ENCODE peak calls at places on chromosomes 13 and 19, in five cellular contexts. R is heart right ventricle, D is brain microvascular endothelial cell, H is GM23248, K is tibial nerve. P is an unnamed sample. For H3K36me3 and H3K27me3, the result is how much of the 10 kb centered on the place peaks cover.

GRCh38 chr19:38194061-38194701 is 29.8 kb downstream of the DPF1 start:
- DNase-seq in K (no peak), H (no peak), D (no peak), R (no peak), P (no peak)

GRCh38 chr19:54114340-54114826 is 1.1 kb downstream of the TFPT start:
- DNase-seq in K (no peak), H (peak), R (peak), D (peak), P (peak)

GRCh38 chr13:31908696-31909386 is 122.7 kb upstream of the FRY start:
- DNase-seq in R (no peak), D (no peak), H (peak), K (no peak), P (no peak)

GRCh38 chr19:51142119-51142518 is at the start of gene SIGLEC7:
- DNase-seq in K (peak), D (no peak), H (no peak), R (peak), P (no peak)

GRCh38 chr13:101211261-101211660 is 205.0 kb downstream of the NALCN start:
- DNase-seq in K (no peak), H (peak), D (no peak), R (no peak), P (no peak)

GRCh38 chr13:111344471-111345191 is 24.2 kb downstream of the TEX29 start:
- DNase-seq in K (no peak), D (peak), H (peak), R (no peak), P (peak)

GRCh38 chr13:73293902-73294523 is 235.2 kb downstream of the KLF5 start:
- DNase-seq in D (no peak), H (no peak), R (no peak), K (no peak), P (no peak)

GRCh38 chr13:25874907-25875306 is 176.9 kb downstream of the SHISA2 start:
- DNase-seq in D (no peak), H (no peak), K (no peak), R (no peak), P (no peak)

GRCh38 chr13:30843548-30843947 is 62.5 kb upstream of the MEDAG start:
- DNase-seq in H (no peak), R (no peak), K (no peak), D (no peak), P (no peak)

GRCh38 chr19:50358483-50359431 is 6.7 kb downstream of the NAPSA start:
- DNase-seq in K (no peak), H (peak), D (no peak), R (peak), P (no peak)

GRCh38 chr13:113579686-113580085 is 4.9 kb upstream of the TFDP1 start:
- DNase-seq in R (no peak), D (no peak), K (no peak), H (no peak), P (no peak)

GRCh38 chr19:3386447-3387234 is 20.3 kb downstream of the NFIC start:
- DNase-seq in R (peak), K (no peak), H (no peak), D (no peak), P (no peak)

GRCh38 chr19:55350620-55351315 is 3.8 kb downstream of the COX6B2 start:
- DNase-seq in D (no peak), R (no peak), H (no peak), K (no peak), P (peak)

GRCh38 chr13:107301724-107302374 is 733.9 kb upstream of the ARGLU1 start:
- DNase-seq in H (peak), D (no peak), K (no peak), R (no peak), P (peak)

GRCh38 chr19:38571682-38572081 is 46.1 kb downstream of the MAP4K1 start:
- DNase-seq in D (no peak), H (no peak), R (no peak), K (no peak), P (no peak)

GRCh38 chr13:89496478-89496877 is 1825.3 kb downstream of the SLITRK5 start:
- DNase-seq in H (no peak), K (no peak), R (no peak), D (no peak), P (no peak)

GRCh38 chr19:27974082-27974513 is 1238.9 kb downstream of the UQCRFS1 start:
- DNase-seq in K (no peak), H (peak), R (no peak), D (peak), P (peak)

GRCh38 chr13:79340490-79340889 is 65.6 kb downstream of the RBM26 start:
- DNase-seq in D (no peak), R (no peak), K (no peak), H (no peak), P (no peak)

GRCh38 chr13:42561752-42562467 is 12.0 kb upstream of the TNFSF11 start:
- DNase-seq in K (no peak), R (no peak), H (no peak), D (peak), P (no peak)

GRCh38 chr19:49019242-49019932 is 2.5 kb upstream of the LHB start:
- DNase-seq in D (peak), R (peak), H (peak), K (peak), P (peak)

GRCh38 chr13:38166121-38166520 is 183.5 kb upstream of the UFM1 start:
- DNase-seq in K (no peak), R (no peak), D (peak), H (peak), P (no peak)

GRCh38 chr19:39409886-39410619 is 2.4 kb upstream of the PLEKHG2 start:
- DNase-seq in D (peak), H (peak), R (peak), K (peak), P (peak)

GRCh38 chr19:32453736-32454135 is 48.2 kb downstream of the DPY19L3 start:
- DNase-seq in H (peak), D (no peak), K (no peak), R (no peak), P (no peak)

GRCh38 chr13:108215428-108215827 is at the start of gene LIG4:
- DNase-seq in R (peak), D (peak), K (peak), H (peak), P (peak)

GRCh38 chr13:73778242-73778864 is 355.9 kb downstream of the KLF12 start:
- DNase-seq in R (no peak), H (no peak), K (no peak), D (no peak), P (no peak)

GRCh38 chr13:26300140-26300539 is 46.2 kb downstream of the CDK8 start:
- DNase-seq in H (peak), K (no peak), D (peak), R (no peak), P (no peak)

GRCh38 chr19:16078311-16078758 is 2.0 kb downstream of the TPM4 start:
- DNase-seq in D (no peak), R (no peak), H (peak), K (peak), P (no peak)

GRCh38 chr19:35119091-35119490 is 3.5 kb downstream of the FXYD3 start:
- DNase-seq in H (no peak), K (no peak), D (no peak), R (no peak), P (peak)
- H3K4me3 ChIP-seq in H (no peak), K (no peak), D (no peak), R (no peak), P (no peak)

DNA sequence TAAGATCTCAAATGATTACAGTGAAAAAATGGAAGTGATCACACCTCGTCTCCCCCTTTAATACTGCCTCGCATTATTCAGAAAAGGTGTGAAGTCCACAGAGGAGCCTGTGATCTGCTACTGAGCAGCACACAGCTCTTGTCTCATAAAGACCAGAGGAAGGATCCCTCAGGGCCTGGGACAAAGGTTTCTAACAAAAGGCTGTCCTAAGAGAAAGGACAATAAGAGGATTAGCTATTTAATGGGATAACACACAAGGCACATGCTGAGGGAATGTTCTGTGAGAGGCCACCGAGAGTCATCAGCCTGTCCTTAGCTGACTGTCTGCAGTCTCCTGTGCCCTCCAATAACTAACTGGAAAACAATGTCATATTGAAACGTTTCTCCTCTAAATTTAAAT is 26.7 kb downstream of the EBPL start:
- DNase-seq in R (no peak), K (no peak), D (no peak), H (no peak), P (peak)
- H3K36me3 ChIP-seq in R (under half), K (under half), D (under half), H (under half), P (under half)

DNA sequence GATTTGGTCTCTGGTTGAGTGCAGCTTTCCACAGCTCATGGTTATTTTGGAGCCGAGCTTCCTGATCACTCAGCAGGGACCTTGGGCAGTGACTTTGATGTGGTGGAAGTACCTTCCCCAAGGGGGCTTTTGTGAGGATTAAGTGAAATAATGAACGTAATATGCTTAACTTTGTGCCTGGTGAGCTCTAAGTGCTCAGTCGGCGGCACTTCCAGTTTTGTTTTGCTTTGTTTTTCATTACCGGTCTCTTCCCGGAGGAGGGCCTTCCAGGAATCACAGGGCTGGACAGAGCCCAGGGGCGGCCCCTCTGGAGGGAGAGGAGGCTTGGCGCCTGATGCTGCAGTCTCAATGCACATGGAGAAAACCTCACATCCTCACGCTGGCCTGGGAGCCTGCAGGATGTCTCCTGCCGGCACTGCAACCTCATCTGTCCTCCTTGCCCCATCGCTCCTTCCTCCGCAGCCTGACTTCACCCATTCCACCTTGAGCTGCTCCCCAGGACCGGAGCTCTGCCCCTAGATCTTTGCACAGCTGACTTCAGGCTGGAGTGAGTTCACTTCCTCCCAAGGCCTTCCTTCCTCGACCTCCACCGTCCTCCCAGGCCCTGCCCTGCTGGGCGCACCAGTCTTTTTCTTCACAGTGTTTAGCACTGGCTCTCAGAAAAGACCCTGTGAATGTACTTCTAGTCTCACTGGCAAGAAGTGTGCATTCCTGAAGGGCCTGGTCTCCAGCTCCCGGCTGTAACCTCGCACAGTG is 1.6 kb downstream of the PLEKHF1 start:
- DNase-seq in H (peak), K (peak), R (peak), D (peak), P (peak)
- H3K27me3 ChIP-seq in H (under half), K (under half), R (under half), D (under half), P (under half)

GRCh38 chr19:47419037-47419783 is at the start of gene MEIS3:
- DNase-seq in K (no peak), D (no peak), H (peak), R (no peak), P (peak)
- H3K4me3 ChIP-seq in K (peak), D (peak), H (peak), R (peak), P (peak)